ENCODE peak calls at places on chromosomes 16 and 17, in eight cellular contexts. One of them, this sample, is unnamed.

GRCh38 chr16:53504665-53505064 is 1.7 kb upstream of the AKTIP start:
- DNase-seq in trophoblast cell: peak
- DNase-seq in HepG2: no peak
- DNase-seq in osteoblast: no peak
- DNase-seq in K562: no peak
- DNase-seq in PC-3: no peak
- DNase-seq in H1: no peak
- DNase-seq in hepatocyte: no peak
- DNase-seq in this sample: no peak

GRCh38 chr16:65909310-65910050 is 457.0 kb upstream of the CDH5 start:
- DNase-seq in osteoblast: no peak
- DNase-seq in PC-3: no peak
- DNase-seq in HepG2: peak
- DNase-seq in trophoblast cell: no peak
- DNase-seq in hepatocyte: peak
- DNase-seq in H1: no peak
- DNase-seq in K562: no peak
- DNase-seq in this sample: peak

GRCh38 chr16:86789621-86790051 is 211.3 kb downstream of the FOXL1 start:
- DNase-seq in PC-3: peak
- DNase-seq in HepG2: no peak
- DNase-seq in hepatocyte: no peak
- DNase-seq in H1: no peak
- DNase-seq in trophoblast cell: no peak
- DNase-seq in K562: no peak
- DNase-seq in osteoblast: no peak
- DNase-seq in this sample: no peak

GRCh38 chr16:51951668-51952298 is 595.2 kb downstream of the TOX3 start:
- DNase-seq in HepG2: no peak
- DNase-seq in H1: peak
- DNase-seq in trophoblast cell: no peak
- DNase-seq in osteoblast: no peak
- DNase-seq in K562: no peak
- DNase-seq in hepatocyte: no peak
- DNase-seq in PC-3: no peak
- DNase-seq in this sample: no peak

GRCh38 chr17:42521036-42521435 is 15.0 kb upstream of the NAGLU start:
- DNase-seq in osteoblast: peak
- DNase-seq in trophoblast cell: no peak
- DNase-seq in HepG2: no peak
- DNase-seq in H1: no peak
- DNase-seq in PC-3: no peak
- DNase-seq in K562: no peak
- DNase-seq in hepatocyte: no peak
- DNase-seq in this sample: no peak

GRCh38 chr17:50035421-50035879 is 20.5 kb upstream of the ITGA3 start:
- DNase-seq in HepG2: peak
- DNase-seq in PC-3: no peak
- DNase-seq in osteoblast: no peak
- DNase-seq in H1: no peak
- DNase-seq in hepatocyte: no peak
- DNase-seq in trophoblast cell: peak
- DNase-seq in K562: no peak
- DNase-seq in this sample: no peak

GRCh38 chr16:66927012-66927436 is 1.7 kb upstream of the RRAD start:
- DNase-seq in trophoblast cell: peak
- DNase-seq in osteoblast: peak
- DNase-seq in K562: no peak
- DNase-seq in PC-3: peak
- DNase-seq in H1: no peak
- DNase-seq in hepatocyte: peak
- DNase-seq in HepG2: peak
- DNase-seq in this sample: no peak

GRCh38 chr17:14471052-14471451 is 170.2 kb downstream of the HS3ST3B1 start:
- DNase-seq in K562: no peak
- DNase-seq in osteoblast: peak
- DNase-seq in H1: no peak
- DNase-seq in HepG2: peak
- DNase-seq in PC-3: peak
- DNase-seq in hepatocyte: peak
- DNase-seq in trophoblast cell: peak
- DNase-seq in this sample: no peak

GRCh38 chr17:6752068-6752909 is 3.6 kb upstream of the XAF1 start:
- DNase-seq in K562: no peak
- DNase-seq in HepG2: peak
- DNase-seq in trophoblast cell: peak
- DNase-seq in hepatocyte: peak
- DNase-seq in H1: no peak
- DNase-seq in osteoblast: peak
- DNase-seq in PC-3: peak
- DNase-seq in this sample: no peak

GRCh38 chr16:86941731-86942468 is 363.6 kb downstream of the FOXL1 start:
- DNase-seq in HepG2: no peak
- DNase-seq in trophoblast cell: no peak
- DNase-seq in hepatocyte: no peak
- DNase-seq in PC-3: no peak
- DNase-seq in K562: no peak
- DNase-seq in H1: no peak
- DNase-seq in osteoblast: peak
- DNase-seq in this sample: no peak

DNA sequence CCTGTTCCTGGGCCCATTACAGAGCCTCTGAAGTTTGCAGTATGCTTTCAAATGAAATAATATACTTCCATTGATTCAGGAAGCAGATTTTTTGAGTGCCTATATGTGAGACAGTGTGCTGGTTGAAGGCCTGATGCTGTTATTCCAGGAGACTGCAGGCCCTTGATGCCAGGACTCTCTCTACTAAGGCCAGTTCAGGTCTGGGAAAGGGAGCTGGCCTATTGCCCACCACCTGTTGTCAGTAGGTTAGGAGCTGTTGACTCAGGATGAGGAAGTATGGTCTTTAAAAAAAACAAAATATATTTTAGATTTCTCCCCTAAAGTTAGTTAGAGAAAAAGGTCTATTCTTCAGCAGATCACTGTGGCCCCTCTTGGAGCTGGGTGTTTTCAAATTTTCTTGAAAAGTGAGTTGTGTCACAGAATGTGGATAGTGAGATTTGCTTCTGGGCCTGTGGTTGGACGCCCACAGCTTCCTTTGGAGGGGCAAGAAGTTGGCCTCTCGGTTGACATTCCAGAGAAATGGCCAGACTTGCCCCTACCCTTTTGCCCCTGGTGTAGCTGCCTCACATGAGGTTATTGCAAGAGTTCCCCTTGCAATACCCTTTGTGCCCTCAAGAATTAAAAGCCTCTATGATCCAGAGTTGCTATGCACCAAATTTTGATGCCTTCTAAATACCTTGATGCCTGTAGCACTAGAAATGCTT is 7.9 kb downstream of the ESRP2 start:
- DNase-seq in H1: no peak
- DNase-seq in hepatocyte: no peak
- DNase-seq in PC-3: no peak
- DNase-seq in osteoblast: no peak
- DNase-seq in HepG2: no peak
- DNase-seq in K562: no peak
- DNase-seq in trophoblast cell: no peak
- DNase-seq in this sample: no peak
- H3K27ac ChIP-seq in H1: no peak
- H3K27ac ChIP-seq in hepatocyte: peak
- H3K27ac ChIP-seq in PC-3: no peak
- H3K27ac ChIP-seq in osteoblast: no peak
- H3K27ac ChIP-seq in HepG2: no peak
- H3K27ac ChIP-seq in K562: no peak
- H3K27ac ChIP-seq in trophoblast cell: no peak
- H3K27ac ChIP-seq in this sample: peak

GRCh38 chr17:57849874-57850754 is at the start of gene MRPS23:
- DNase-seq in PC-3: peak
- DNase-seq in trophoblast cell: peak
- DNase-seq in osteoblast: peak
- DNase-seq in hepatocyte: peak
- DNase-seq in HepG2: peak
- DNase-seq in H1: peak
- DNase-seq in K562: peak
- DNase-seq in this sample: peak

GRCh38 chr17:57852955-57853328 is 3.1 kb upstream of the MRPS23 start:
- DNase-seq in HepG2: no peak
- DNase-seq in osteoblast: no peak
- DNase-seq in trophoblast cell: no peak
- DNase-seq in H1: no peak
- DNase-seq in PC-3: no peak
- DNase-seq in K562: peak
- DNase-seq in hepatocyte: no peak
- DNase-seq in this sample: no peak

GRCh38 chr17:57852041-57852954 is 2.5 kb upstream of the MRPS23 start:
- DNase-seq in H1: peak
- DNase-seq in osteoblast: no peak
- DNase-seq in K562: no peak
- DNase-seq in PC-3: no peak
- DNase-seq in HepG2: no peak
- DNase-seq in trophoblast cell: no peak
- DNase-seq in hepatocyte: no peak
- DNase-seq in this sample: no peak

GRCh38 chr17:57853695-57854094 is 3.9 kb upstream of the MRPS23 start:
- DNase-seq in trophoblast cell: no peak
- DNase-seq in H1: no peak
- DNase-seq in PC-3: no peak
- DNase-seq in hepatocyte: no peak
- DNase-seq in osteoblast: peak
- DNase-seq in K562: no peak
- DNase-seq in HepG2: no peak
- DNase-seq in this sample: no peak

GRCh38 chr17:57849163-57849873 is 526 bp downstream of the MRPS23 start:
- DNase-seq in K562: peak
- DNase-seq in osteoblast: peak
- DNase-seq in hepatocyte: no peak
- DNase-seq in H1: no peak
- DNase-seq in HepG2: no peak
- DNase-seq in trophoblast cell: no peak
- DNase-seq in PC-3: no peak
- DNase-seq in this sample: no peak
- H2AFZ ChIP-seq in K562: peak
- H2AFZ ChIP-seq in osteoblast: peak
- H2AFZ ChIP-seq in hepatocyte: peak
- H2AFZ ChIP-seq in H1: no peak
- H2AFZ ChIP-seq in HepG2: no peak
- H2AFZ ChIP-seq in trophoblast cell: peak
- H2AFZ ChIP-seq in PC-3: peak
- H2AFZ ChIP-seq in this sample: peak

GRCh38 chr16:82481455-82481854 is 145.3 kb upstream of the CDH13 start:
- DNase-seq in HepG2: no peak
- DNase-seq in PC-3: no peak
- DNase-seq in K562: no peak
- DNase-seq in trophoblast cell: no peak
- DNase-seq in hepatocyte: no peak
- DNase-seq in H1: no peak
- DNase-seq in osteoblast: no peak
- DNase-seq in this sample: no peak
- H3K4me2 ChIP-seq in HepG2: no peak
- H3K4me2 ChIP-seq in PC-3: no peak
- H3K4me2 ChIP-seq in K562: no peak
- H3K4me2 ChIP-seq in trophoblast cell: no peak
- H3K4me2 ChIP-seq in hepatocyte: no peak
- H3K4me2 ChIP-seq in H1: no peak
- H3K4me2 ChIP-seq in osteoblast: no peak
- H3K4me2 ChIP-seq in this sample: no peak

DNA sequence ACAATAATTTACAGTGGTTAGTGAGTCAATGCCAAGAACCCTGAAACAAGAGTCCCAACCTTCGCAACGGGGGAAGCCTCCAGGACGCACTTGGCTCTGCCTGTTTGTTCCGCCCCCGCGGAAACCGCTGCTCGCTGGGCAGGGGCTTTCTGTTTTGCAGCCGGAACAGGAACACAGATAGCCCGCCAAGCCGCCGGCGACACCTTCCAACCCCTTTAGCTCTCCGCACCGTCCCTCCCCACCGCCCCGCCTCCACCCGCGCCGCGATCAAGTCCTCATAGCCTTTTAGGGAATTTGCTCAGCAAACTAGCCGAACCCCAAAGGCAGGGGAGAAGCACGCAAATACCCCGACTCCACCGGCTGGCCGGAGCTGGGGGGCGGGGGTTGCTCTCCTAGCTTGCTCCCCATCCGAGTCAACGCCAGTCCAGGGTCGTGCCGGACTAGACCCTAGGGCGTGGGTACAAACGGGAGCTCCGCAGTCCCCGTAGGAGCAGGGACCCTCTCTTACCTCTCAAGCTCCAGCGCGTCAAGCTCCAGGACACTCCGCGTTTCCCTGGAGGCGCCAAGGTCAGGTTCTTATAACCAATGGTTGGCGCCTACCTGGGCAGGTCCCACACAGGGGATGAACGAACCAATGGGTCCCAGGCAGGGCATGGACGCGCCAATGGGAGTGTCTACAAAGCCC is at the start of gene SLFN13:
- DNase-seq in H1: peak
- DNase-seq in PC-3: peak
- DNase-seq in trophoblast cell: peak
- DNase-seq in osteoblast: peak
- DNase-seq in K562: peak
- DNase-seq in HepG2: no peak
- DNase-seq in hepatocyte: peak
- DNase-seq in this sample: peak
- H3K27ac ChIP-seq in H1: peak
- H3K27ac ChIP-seq in PC-3: peak
- H3K27ac ChIP-seq in trophoblast cell: peak
- H3K27ac ChIP-seq in osteoblast: no peak
- H3K27ac ChIP-seq in K562: no peak
- H3K27ac ChIP-seq in HepG2: no peak
- H3K27ac ChIP-seq in hepatocyte: no peak
- H3K27ac ChIP-seq in this sample: peak

DNA sequence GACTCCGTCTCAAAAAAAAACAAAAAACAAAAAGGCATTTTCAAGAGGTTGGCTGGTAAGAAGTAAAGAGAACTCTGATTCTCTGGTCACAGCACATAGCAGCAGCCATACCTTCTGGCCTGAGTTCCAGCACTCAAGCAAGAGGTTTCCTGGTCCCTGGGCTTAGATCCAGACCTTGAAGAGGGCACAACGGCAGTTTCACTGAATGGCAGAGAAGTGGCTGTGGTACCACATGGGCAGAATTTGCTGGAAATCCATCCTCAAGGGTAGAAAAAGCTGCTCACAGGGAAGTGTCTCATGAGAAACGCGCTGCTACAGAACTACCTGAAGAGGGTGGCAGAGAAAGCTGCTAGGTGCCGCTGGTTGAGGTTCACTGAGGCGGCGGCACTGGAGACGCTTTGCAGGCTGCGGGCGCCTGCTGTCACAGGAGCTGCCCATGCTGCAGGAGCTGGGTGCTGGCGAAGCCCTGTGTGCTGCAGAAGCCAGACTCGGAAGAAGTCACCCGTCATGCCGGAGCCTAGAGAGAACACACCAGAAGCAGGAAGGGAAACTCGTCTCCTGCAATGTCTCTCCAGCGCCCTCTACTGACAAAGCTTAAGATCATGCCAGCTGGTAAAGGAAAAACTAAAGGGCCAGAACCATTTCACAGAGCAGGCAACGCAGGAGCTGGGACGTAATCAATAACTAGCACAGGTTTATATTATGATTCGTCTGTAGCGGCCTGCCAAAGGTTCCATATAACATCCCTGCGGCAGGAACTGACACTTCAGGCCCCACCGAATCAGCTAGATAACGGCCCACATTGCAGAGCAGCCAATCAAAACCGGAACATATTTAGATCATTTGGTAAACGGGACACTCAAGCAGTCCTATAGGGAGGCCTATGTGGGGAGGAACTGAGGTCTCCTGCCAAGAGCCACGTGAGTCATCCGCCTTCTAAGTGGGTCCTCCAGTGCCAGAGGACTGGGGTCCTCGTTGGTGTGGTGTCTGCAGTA is 5.4 kb upstream of the ZNF213 start:
- DNase-seq in K562: peak
- DNase-seq in osteoblast: peak
- DNase-seq in PC-3: peak
- DNase-seq in hepatocyte: peak
- DNase-seq in trophoblast cell: peak
- DNase-seq in H1: peak
- DNase-seq in HepG2: peak
- DNase-seq in this sample: peak
- H2AFZ ChIP-seq in K562: peak
- H2AFZ ChIP-seq in osteoblast: peak
- H2AFZ ChIP-seq in PC-3: peak
- H2AFZ ChIP-seq in hepatocyte: no peak
- H2AFZ ChIP-seq in trophoblast cell: no peak
- H2AFZ ChIP-seq in H1: no peak
- H2AFZ ChIP-seq in HepG2: no peak
- H2AFZ ChIP-seq in this sample: peak